ENCODE peak calls at places on chromosomes 1 and 21, in four cellular contexts. One of them, this sample, is unnamed.

GRCh38 chr1:3548156-3548893 is 63.0 kb downstream of the MEGF6 start:
- DNase-seq in IMR-90: peak; percentile 69
- DNase-seq in H9: no peak
- DNase-seq in H1: no peak
- DNase-seq in this sample: peak; percentile 36

GRCh38 chr1:22845536-22845935 is 127.1 kb downstream of the LACTBL1 start:
- DNase-seq in IMR-90: no peak
- DNase-seq in H9: no peak
- DNase-seq in H1: no peak
- DNase-seq in this sample: no peak

GRCh38 chr1:167342846-167343245 is 122.2 kb downstream of the POU2F1 start:
- DNase-seq in IMR-90: no peak
- DNase-seq in H9: no peak
- DNase-seq in H1: no peak
- DNase-seq in this sample: peak; percentile 58

GRCh38 chr21:16102113-16102512 is 372.3 kb downstream of the USP25 start:
- DNase-seq in IMR-90: no peak
- DNase-seq in H9: no peak
- DNase-seq in H1: no peak
- DNase-seq in this sample: no peak

GRCh38 chr1:197807216-197807615 is 31.9 kb upstream of the DENND1B start:
- DNase-seq in IMR-90: no peak
- DNase-seq in H9: no peak
- DNase-seq in H1: no peak
- DNase-seq in this sample: no peak

GRCh38 chr1:53134961-53135734 is 7.3 kb downstream of the SLC1A7 start:
- DNase-seq in IMR-90: peak; percentile 89
- DNase-seq in H9: no peak
- DNase-seq in H1: no peak
- DNase-seq in this sample: no peak

GRCh38 chr1:151494741-151495281 is 16.4 kb upstream of the CGN start:
- DNase-seq in IMR-90: peak; percentile 56
- DNase-seq in H9: no peak
- DNase-seq in H1: no peak
- DNase-seq in this sample: peak; percentile 85

GRCh38 chr1:229015791-229016190 is 255.1 kb upstream of the RAB4A start:
- DNase-seq in IMR-90: no peak
- DNase-seq in H9: no peak
- DNase-seq in H1: no peak
- DNase-seq in this sample: no peak

GRCh38 chr1:42830631-42831030 is 13.4 kb upstream of the SVBP start:
- DNase-seq in IMR-90: no peak
- DNase-seq in H9: peak; percentile 37
- DNase-seq in H1: peak; percentile 51
- DNase-seq in this sample: peak; percentile 13

GRCh38 chr1:40024671-40025070 is 15.9 kb upstream of the CAP1 start:
- DNase-seq in IMR-90: no peak
- DNase-seq in H9: no peak
- DNase-seq in H1: no peak
- DNase-seq in this sample: no peak

GRCh38 chr1:25066253-25066652 is 136.2 kb upstream of the RUNX3 start:
- DNase-seq in IMR-90: no peak
- DNase-seq in H9: no peak
- DNase-seq in H1: no peak
- DNase-seq in this sample: no peak

GRCh38 chr1:180946537-180947507 is 34.1 kb downstream of the KIAA1614 start:
- DNase-seq in IMR-90: no peak
- DNase-seq in H9: no peak
- DNase-seq in H1: no peak
- DNase-seq in this sample: no peak

GRCh38 chr1:205926213-205926612 is 17.0 kb downstream of the SLC26A9 start:
- DNase-seq in IMR-90: no peak
- DNase-seq in H9: no peak
- DNase-seq in H1: no peak
- DNase-seq in this sample: no peak

GRCh38 chr1:10122926-10123325 is 87.4 kb upstream of the KIF1B start:
- DNase-seq in IMR-90: peak; percentile 85
- DNase-seq in H9: no peak
- DNase-seq in H1: no peak
- DNase-seq in this sample: no peak

GRCh38 chr1:167460836-167461235 is 57.5 kb downstream of the CD247 start:
- DNase-seq in IMR-90: no peak
- DNase-seq in H9: no peak
- DNase-seq in H1: no peak
- DNase-seq in this sample: no peak

GRCh38 chr1:245180496-245180895 is 25.7 kb downstream of the KIF26B start:
- DNase-seq in IMR-90: no peak
- DNase-seq in H9: no peak
- DNase-seq in H1: no peak
- DNase-seq in this sample: no peak

GRCh38 chr1:47763456-47764171 is 233.6 kb downstream of the TRABD2B start:
- DNase-seq in IMR-90: peak; percentile 1
- DNase-seq in H9: no peak
- DNase-seq in H1: no peak
- DNase-seq in this sample: no peak
- H3K56ac ChIP-seq in IMR-90: no peak overlapping the region
- H3K56ac ChIP-seq in H9: no peak overlapping the region
- H3K56ac ChIP-seq in H1: no peak overlapping the region
- H3K56ac ChIP-seq in this sample: no peak overlapping the region

GRCh38 chr1:240000634-240001033 is 91.0 kb upstream of the FMN2 start:
- DNase-seq in IMR-90: peak; percentile 82
- DNase-seq in H9: no peak
- DNase-seq in H1: no peak
- DNase-seq in this sample: no peak
- H3K4me2 ChIP-seq in IMR-90: no peak overlapping the region
- H3K4me2 ChIP-seq in H9: no peak overlapping the region
- H3K4me2 ChIP-seq in H1: no peak overlapping the region
- H3K4me2 ChIP-seq in this sample: no peak overlapping the region

GRCh38 chr1:43974443-43975248 is at the start of gene ATP6V0B:
- DNase-seq in IMR-90: peak; percentile 89
- DNase-seq in H9: peak; percentile 96
- DNase-seq in H1: peak; percentile 97
- DNase-seq in this sample: peak; percentile 97
- H3K18ac ChIP-seq in IMR-90: no peak within 1 kb of the TSS
- H3K18ac ChIP-seq in H9: peak within 1 kb of the TSS; percentile 12
- H3K18ac ChIP-seq in H1: peak within 1 kb of the TSS; percentile 71
- H3K18ac ChIP-seq in this sample: peak within 1 kb of the TSS; percentile 16

GRCh38 chr1:38329644-38330043 is 283.1 kb upstream of the POU3F1 start:
- DNase-seq in IMR-90: no peak
- DNase-seq in H9: no peak
- DNase-seq in H1: no peak
- DNase-seq in this sample: no peak
- H3K56ac ChIP-seq in IMR-90: no peak overlapping the region
- H3K56ac ChIP-seq in H9: no peak overlapping the region
- H3K56ac ChIP-seq in H1: no peak overlapping the region
- H3K56ac ChIP-seq in this sample: no peak overlapping the region